ENCODE peak calls at places on chromosome 18, in nine cellular contexts. One of them, this sample, is unnamed.

GRCh38 chr18:30970201-30970816 is 72.2 kb downstream of the DSC3 start:
- DNase-seq in mesendoderm: peak
- DNase-seq in effector CD4-positive, alpha-beta T cell: no peak
- DNase-seq in NCI-H345: peak
- DNase-seq in vagina: no peak
- DNase-seq in GM12865: peak
- DNase-seq in left ventricle myocardium superior: no peak
- DNase-seq in central memory CD8-positive, alpha-beta T cell: no peak
- DNase-seq in cardiac fibroblast: peak
- DNase-seq in this sample: peak

GRCh38 chr18:21129586-21130216 is 18.1 kb upstream of the ROCK1 start:
- DNase-seq in central memory CD8-positive, alpha-beta T cell: no peak
- DNase-seq in mesendoderm: no peak
- DNase-seq in left ventricle myocardium superior: no peak
- DNase-seq in effector CD4-positive, alpha-beta T cell: no peak
- DNase-seq in cardiac fibroblast: peak
- DNase-seq in NCI-H345: no peak
- DNase-seq in GM12865: no peak
- DNase-seq in vagina: no peak
- DNase-seq in this sample: no peak

GRCh38 chr18:986071-986470 is 81.4 kb downstream of the ADCYAP1 start:
- DNase-seq in NCI-H345: peak
- DNase-seq in cardiac fibroblast: no peak
- DNase-seq in effector CD4-positive, alpha-beta T cell: no peak
- DNase-seq in left ventricle myocardium superior: no peak
- DNase-seq in mesendoderm: peak
- DNase-seq in GM12865: no peak
- DNase-seq in vagina: no peak
- DNase-seq in central memory CD8-positive, alpha-beta T cell: no peak
- DNase-seq in this sample: peak

GRCh38 chr18:25181993-25182392 is 170.0 kb downstream of the ZNF521 start:
- DNase-seq in mesendoderm: no peak
- DNase-seq in left ventricle myocardium superior: no peak
- DNase-seq in vagina: no peak
- DNase-seq in effector CD4-positive, alpha-beta T cell: no peak
- DNase-seq in central memory CD8-positive, alpha-beta T cell: no peak
- DNase-seq in cardiac fibroblast: no peak
- DNase-seq in GM12865: no peak
- DNase-seq in NCI-H345: no peak
- DNase-seq in this sample: no peak

GRCh38 chr18:42275949-42276730 is 321.1 kb downstream of the PIK3C3 start:
- DNase-seq in NCI-H345: no peak
- DNase-seq in effector CD4-positive, alpha-beta T cell: no peak
- DNase-seq in mesendoderm: no peak
- DNase-seq in cardiac fibroblast: no peak
- DNase-seq in left ventricle myocardium superior: no peak
- DNase-seq in GM12865: no peak
- DNase-seq in central memory CD8-positive, alpha-beta T cell: no peak
- DNase-seq in vagina: no peak
- DNase-seq in this sample: no peak

GRCh38 chr18:31741096-31741735 is 19.5 kb downstream of the SLC25A52 start:
- DNase-seq in effector CD4-positive, alpha-beta T cell: peak
- DNase-seq in central memory CD8-positive, alpha-beta T cell: no peak
- DNase-seq in left ventricle myocardium superior: no peak
- DNase-seq in GM12865: peak
- DNase-seq in mesendoderm: peak
- DNase-seq in NCI-H345: peak
- DNase-seq in vagina: no peak
- DNase-seq in cardiac fibroblast: peak
- DNase-seq in this sample: peak

GRCh38 chr18:35756506-35757117 is 175.1 kb downstream of the GALNT1 start:
- DNase-seq in mesendoderm: peak
- DNase-seq in effector CD4-positive, alpha-beta T cell: peak
- DNase-seq in GM12865: peak
- DNase-seq in vagina: no peak
- DNase-seq in left ventricle myocardium superior: no peak
- DNase-seq in NCI-H345: peak
- DNase-seq in central memory CD8-positive, alpha-beta T cell: peak
- DNase-seq in cardiac fibroblast: peak
- DNase-seq in this sample: peak

GRCh38 chr18:58186258-58186948 is 142.4 kb downstream of the NEDD4L start:
- DNase-seq in cardiac fibroblast: peak
- DNase-seq in central memory CD8-positive, alpha-beta T cell: no peak
- DNase-seq in NCI-H345: peak
- DNase-seq in GM12865: no peak
- DNase-seq in left ventricle myocardium superior: no peak
- DNase-seq in vagina: no peak
- DNase-seq in mesendoderm: peak
- DNase-seq in effector CD4-positive, alpha-beta T cell: no peak
- DNase-seq in this sample: peak

GRCh38 chr18:76801567-76802505 is 20.5 kb upstream of the ZNF236 start:
- DNase-seq in mesendoderm: peak
- DNase-seq in left ventricle myocardium superior: peak
- DNase-seq in vagina: no peak
- DNase-seq in GM12865: peak
- DNase-seq in central memory CD8-positive, alpha-beta T cell: no peak
- DNase-seq in effector CD4-positive, alpha-beta T cell: no peak
- DNase-seq in cardiac fibroblast: peak
- DNase-seq in NCI-H345: peak
- DNase-seq in this sample: peak

GRCh38 chr18:21489119-21489750 is 111.3 kb downstream of the ESCO1 start:
- DNase-seq in cardiac fibroblast: peak
- DNase-seq in vagina: no peak
- DNase-seq in central memory CD8-positive, alpha-beta T cell: no peak
- DNase-seq in GM12865: peak
- DNase-seq in mesendoderm: peak
- DNase-seq in effector CD4-positive, alpha-beta T cell: no peak
- DNase-seq in left ventricle myocardium superior: no peak
- DNase-seq in NCI-H345: peak
- DNase-seq in this sample: peak

GRCh38 chr18:48821251-48821590 is 129.5 kb downstream of the SMAD7 start:
- DNase-seq in mesendoderm: no peak
- DNase-seq in NCI-H345: no peak
- DNase-seq in central memory CD8-positive, alpha-beta T cell: no peak
- DNase-seq in cardiac fibroblast: no peak
- DNase-seq in GM12865: no peak
- DNase-seq in vagina: no peak
- DNase-seq in left ventricle myocardium superior: no peak
- DNase-seq in effector CD4-positive, alpha-beta T cell: no peak
- DNase-seq in this sample: no peak

GRCh38 chr18:62928316-62928715 is 213.0 kb downstream of the PHLPP1 start:
- DNase-seq in central memory CD8-positive, alpha-beta T cell: no peak
- DNase-seq in effector CD4-positive, alpha-beta T cell: no peak
- DNase-seq in NCI-H345: no peak
- DNase-seq in vagina: no peak
- DNase-seq in mesendoderm: no peak
- DNase-seq in cardiac fibroblast: peak
- DNase-seq in GM12865: no peak
- DNase-seq in left ventricle myocardium superior: no peak
- DNase-seq in this sample: no peak

This sample was measured in DMS53.